ENCODE peak calls at places on chromosomes 2 and 18, in nine cellular contexts. Q, Y, I, K, E, D, X, A and C are unnamed samples.

GRCh38 chr2:192035731-192036442 is 158.8 kb downstream of the TMEFF2 start:
- DNase-seq in Y (no peak), Q (no peak), A (peak; percentile 33), I (no peak), D (no peak), K (no peak), E (no peak), X (no peak), C (no peak)

GRCh38 chr18:57430166-57430958 is 4.8 kb upstream of the ONECUT2 start:
- DNase-seq in K (no peak), I (no peak), Y (no peak), A (no peak), X (no peak), E (no peak), D (no peak), Q (no peak), C (no peak)

GRCh38 chr2:74525717-74526648 is at the start of gene DQX1:
- DNase-seq in K (no peak), I (peak; percentile 66), X (no peak), E (no peak), Y (no peak), Q (no peak), A (peak; percentile 44), D (peak; percentile 71), C (no peak)

GRCh38 chr18:9575558-9575957 is 38.8 kb downstream of the PPP4R1 start:
- DNase-seq in A (peak; percentile 99), Q (peak; percentile 20), E (no peak), K (no peak), I (peak; percentile 32), X (peak; percentile 89), Y (peak; percentile 89), D (peak; percentile 82), C (peak; percentile 64)

GRCh38 chr2:12032421-12032820 is 286.0 kb downstream of the LPIN1 start:
- DNase-seq in I (no peak), X (no peak), E (no peak), Q (no peak), D (no peak), A (no peak), Y (no peak), K (no peak), C (no peak)

GRCh38 chr2:82993631-82994030 is 1465.4 kb downstream of the SUCLG1 start:
- DNase-seq in D (no peak), K (no peak), A (no peak), Q (no peak), Y (peak; percentile 18), E (no peak), I (no peak), X (no peak), C (no peak)

GRCh38 chr2:234666911-234667310 is 170.0 kb upstream of the ARL4C start:
- DNase-seq in X (no peak), K (no peak), Y (no peak), D (no peak), I (no peak), A (no peak), E (no peak), Q (no peak), C (no peak)

GRCh38 chr18:51757525-51757924 is 560.0 kb upstream of the MEX3C start:
- DNase-seq in I (no peak), Y (no peak), D (no peak), A (no peak), X (no peak), E (no peak), K (no peak), Q (no peak), C (no peak)

GRCh38 chr2:74944987-74945782 is 13.3 kb upstream of the POLE4 start:
- DNase-seq in K (no peak), Y (no peak), D (no peak), X (no peak), A (peak; percentile 70), Q (no peak), I (peak; percentile 74), E (no peak), C (no peak)

GRCh38 chr2:136909777-136910176 is 144.4 kb downstream of the THSD7B start:
- DNase-seq in Y (no peak), K (no peak), I (no peak), D (no peak), X (no peak), Q (no peak), E (no peak), A (no peak), C (no peak)

GRCh38 chr2:171864357-171864985 is 29.6 kb downstream of the SLC25A12 start:
- DNase-seq in X (no peak), I (no peak), A (no peak), Y (no peak), D (no peak), Q (no peak), K (no peak), E (no peak), C (no peak)

GRCh38 chr2:120439637-120440384 is 93.9 kb downstream of the INHBB start:
- DNase-seq in Y (no peak), A (no peak), K (no peak), I (no peak), Q (no peak), X (no peak), D (no peak), E (no peak), C (no peak)

GRCh38 chr18:60452424-60452823 is 79.8 kb upstream of the MC4R start:
- DNase-seq in Q (no peak), E (no peak), K (no peak), D (no peak), Y (no peak), X (no peak), A (no peak), I (no peak), C (no peak)

GRCh38 chr18:69097349-69097748 is 299.5 kb downstream of the CCDC102B start:
- DNase-seq in A (no peak), D (no peak), Q (no peak), I (no peak), K (no peak), Y (no peak), X (no peak), E (no peak), C (no peak)

GRCh38 chr2:98560256-98560771 is 48.0 kb downstream of the COA5 start:
- DNase-seq in I (no peak), D (no peak), Q (no peak), A (peak; percentile 93), E (no peak), Y (no peak), X (peak; percentile 90), K (no peak), C (no peak)

DNA sequence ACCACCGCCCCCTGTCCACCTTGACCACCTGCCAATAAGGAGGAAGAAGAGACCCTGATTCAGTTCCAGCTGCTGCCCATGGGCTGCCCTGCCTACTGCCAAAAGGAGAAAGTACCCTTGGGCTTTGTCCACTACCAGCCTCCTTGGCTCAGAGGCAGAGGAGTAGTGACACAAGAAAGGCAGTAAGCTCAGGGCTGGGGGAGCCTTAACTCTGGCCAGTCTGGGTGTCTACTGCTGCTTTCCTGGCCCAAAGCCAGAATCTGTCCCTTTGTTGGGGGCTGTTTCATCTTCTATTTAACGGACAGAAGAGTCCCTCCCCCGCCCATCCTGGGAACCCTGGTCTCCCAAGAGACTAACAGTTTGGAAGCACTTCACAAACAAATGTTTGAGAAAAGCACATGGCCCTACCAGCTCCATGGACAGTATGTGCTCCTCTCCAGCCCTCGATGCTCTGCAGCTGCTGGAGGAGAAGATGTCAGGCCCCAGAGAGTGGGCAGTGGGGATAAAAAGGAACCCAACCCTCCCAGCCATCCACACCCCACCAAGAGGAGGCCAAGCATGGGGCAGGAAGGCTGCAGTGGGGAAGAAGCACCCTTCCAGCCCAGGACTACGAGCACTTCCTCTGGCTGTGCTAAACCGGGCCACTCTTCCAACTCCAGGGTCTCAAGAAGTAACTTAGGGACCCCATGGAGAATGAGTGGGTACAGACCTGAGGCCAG is 1.3 kb downstream of the ATG9A start:
- DNase-seq in I (peak; percentile 13), E (no peak), Y (no peak), D (no peak), A (no peak), Q (no peak), X (no peak), K (no peak), C (no peak)
- H3K4me1 ChIP-seq in I (peaks cover 43% of the 10 kb centered on the region), E (peaks cover 49% of the 10 kb centered on the region), Y (peaks cover 6% of the 10 kb centered on the region), D (peaks cover 32% of the 10 kb centered on the region), A (peaks cover 16% of the 10 kb centered on the region), Q (peaks cover 3% of the 10 kb centered on the region), X (peaks cover 43% of the 10 kb centered on the region), K (peaks cover 39% of the 10 kb centered on the region), C (peaks cover 27% of the 10 kb centered on the region)

GRCh38 chr18:6878881-6879280 is 149.4 kb downstream of the ARHGAP28 start:
- DNase-seq in D (no peak), A (peak; percentile 14), I (no peak), Q (no peak), K (no peak), E (no peak), X (no peak), Y (no peak), C (no peak)
- H3K27me3 ChIP-seq in D (no peaks in the 10 kb centered on the region), A (no peaks in the 10 kb centered on the region), I (no peaks in the 10 kb centered on the region), Q (no peaks in the 10 kb centered on the region), K (no peaks in the 10 kb centered on the region), E (no peaks in the 10 kb centered on the region), X (no peaks in the 10 kb centered on the region), Y (no peaks in the 10 kb centered on the region), C (no peaks in the 10 kb centered on the region)

DNA sequence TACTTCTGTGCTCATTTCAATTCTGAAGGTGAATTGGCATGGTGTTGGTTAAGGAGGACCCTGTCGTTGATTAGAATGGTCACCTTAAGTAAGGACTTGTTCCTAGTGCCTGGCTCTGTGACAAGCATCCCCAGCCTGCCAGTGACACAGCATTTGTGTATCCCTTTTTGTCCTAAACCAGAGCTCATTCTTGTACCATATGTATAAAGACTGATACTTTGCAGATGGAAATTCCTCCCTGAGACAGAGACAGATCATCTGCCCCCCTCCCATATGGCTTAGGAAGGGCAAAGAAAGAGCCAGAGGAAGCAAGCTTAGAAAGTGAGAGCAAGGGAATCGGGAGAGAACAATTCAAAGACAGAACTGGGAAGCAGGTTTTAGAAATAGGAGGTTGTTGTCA is 13.1 kb upstream of the CHRNA1 start:
- DNase-seq in I (no peak), Q (no peak), X (no peak), D (no peak), A (no peak), E (no peak), Y (no peak), K (no peak), C (no peak)
- H3K4me1 ChIP-seq in I (peaks cover 42% of the 10 kb centered on the region), Q (peaks cover 3% of the 10 kb centered on the region), X (no peaks in the 10 kb centered on the region), D (no peaks in the 10 kb centered on the region), A (peaks cover 35% of the 10 kb centered on the region), E (peaks cover 50% of the 10 kb centered on the region), Y (no peaks in the 10 kb centered on the region), K (peaks cover 52% of the 10 kb centered on the region), C (peaks cover 9% of the 10 kb centered on the region)

GRCh38 chr2:95058989-95059601 is 33.6 kb downstream of the MAL start:
- DNase-seq in K (peak; percentile 43), X (no peak), Q (no peak), Y (no peak), A (no peak), I (no peak), D (no peak), E (no peak), C (peak; percentile 59)
- H3K27me3 ChIP-seq in K (no peaks in the 10 kb centered on the region), X (no peaks in the 10 kb centered on the region), Q (no peaks in the 10 kb centered on the region), Y (peaks cover 9% of the 10 kb centered on the region), A (peaks cover 6% of the 10 kb centered on the region), I (no peaks in the 10 kb centered on the region), D (no peaks in the 10 kb centered on the region), E (no peaks in the 10 kb centered on the region), C (no peaks in the 10 kb centered on the region)

GRCh38 chr2:239309398-239310245 is 91.2 kb downstream of the HDAC4 start:
- DNase-seq in A (no peak), Y (no peak), I (no peak), Q (no peak), D (peak; percentile 5), E (no peak), X (peak; percentile 33), K (no peak), C (peak; percentile 53)
- H3K4me1 ChIP-seq in A (peaks cover 30% of the 10 kb centered on the region), Y (no peaks in the 10 kb centered on the region), I (peaks cover 3% of the 10 kb centered on the region), Q (no peaks in the 10 kb centered on the region), D (peaks cover 49% of the 10 kb centered on the region), E (peaks cover 3% of the 10 kb centered on the region), X (peaks cover 74% of the 10 kb centered on the region), K (no peaks in the 10 kb centered on the region), C (peaks cover 28% of the 10 kb centered on the region)